ENCODE peak calls at places on chromosomes 11 and 22, in five cellular contexts. O is CD4-positive, alpha-beta T cell; J is right atrium auricular region; L is fibroblast of villous mesenchyme; G is PC-3. C is an unnamed sample.

GRCh38 chr11:27558401-27558800 is 51.8 kb upstream of the LIN7C start:
- DNase-seq in O (no peak), J (no peak), L (no peak), G (no peak), C (no peak)

GRCh38 chr11:102516179-102516578 is 14.4 kb downstream of the MMP7 start:
- DNase-seq in O (no peak), J (no peak), L (no peak), G (no peak), C (no peak)

GRCh38 chr11:825366-826231 is 2.1 kb upstream of the CRACR2B start:
- DNase-seq in O (no peak), J (no peak), L (no peak), G (peak), C (no peak)

GRCh38 chr22:19121631-19122142 is 525 bp downstream of the DGCR2 start:
- DNase-seq in O (no peak), J (peak), L (peak), G (peak), C (peak)

GRCh38 chr22:27732391-27732790 is 69.2 kb downstream of the MN1 start:
- DNase-seq in O (no peak), J (no peak), L (no peak), G (no peak), C (no peak)

GRCh38 chr11:75035911-75036536 is 47.3 kb downstream of the NEU3 start:
- DNase-seq in O (no peak), J (no peak), L (no peak), G (peak), C (no peak)

GRCh38 chr11:120172054-120172881 is 34.4 kb upstream of the TRIM29 start:
- DNase-seq in O (peak), J (peak), L (peak), G (peak), C (peak)

GRCh38 chr22:29988719-29989118 is 91.5 kb upstream of the HORMAD2 start:
- DNase-seq in O (no peak), J (no peak), L (peak), G (no peak), C (no peak)

GRCh38 chr22:25282346-25282670 is 62.9 kb downstream of the CRYBB2 start:
- DNase-seq in O (no peak), J (no peak), L (no peak), G (no peak), C (no peak)

GRCh38 chr11:2769779-2770555 is 70.2 kb upstream of the KCNQ1OT1 start:
- DNase-seq in O (no peak), J (peak), L (no peak), G (no peak), C (no peak)

GRCh38 chr11:50098186-50098725 is 65.6 kb downstream of the OR4C45 start:
- DNase-seq in O (no peak), J (peak), L (no peak), G (peak), C (no peak)

GRCh38 chr22:22616636-22617035 is 27.8 kb upstream of the GGTLC2 start:
- DNase-seq in O (no peak), J (no peak), L (no peak), G (no peak), C (no peak)

GRCh38 chr22:33914131-33914530 is 6.1 kb downstream of the LARGE1 start:
- DNase-seq in O (no peak), J (no peak), L (no peak), G (no peak), C (no peak)

GRCh38 chr11:18608373-18608772 is 8.8 kb downstream of the MISFA start:
- DNase-seq in O (no peak), J (no peak), L (no peak), G (no peak), C (no peak)

GRCh38 chr22:27213291-27213690 is 555.9 kb downstream of the MIAT start:
- DNase-seq in O (no peak), J (no peak), L (no peak), G (no peak), C (no peak)

GRCh38 chr11:123546515-123546914 is 107.9 kb downstream of the SCN3B start:
- DNase-seq in O (no peak), J (no peak), L (no peak), G (peak), C (no peak)

GRCh38 chr22:31291403-31291715 is 929 bp downstream of the PIK3IP1 start:
- DNase-seq in O (no peak), J (no peak), L (no peak), G (no peak), C (no peak)

GRCh38 chr11:92190535-92191206 is 33.9 kb upstream of the FAT3 start:
- DNase-seq in O (no peak), J (no peak), L (no peak), G (no peak), C (no peak)

GRCh38 chr11:132099692-132100091 is 729.3 kb downstream of the NTM start:
- DNase-seq in O (no peak), J (no peak), L (no peak), G (peak), C (no peak)

GRCh38 chr11:100738701-100739100 is 51.6 kb downstream of the ARHGAP42 start:
- DNase-seq in O (no peak), J (no peak), L (peak), G (no peak), C (no peak)

GRCh38 chr11:111770581-111771134 is 4.5 kb upstream of the PPP2R1B start:
- DNase-seq in O (no peak), J (no peak), L (no peak), G (peak), C (no peak)

GRCh38 chr11:47330002-47330911 is 22.2 kb downstream of the MYBPC3 start:
- DNase-seq in O (no peak), J (no peak), L (no peak), G (no peak), C (no peak)

GRCh38 chr11:75013051-75013450 is 24.3 kb downstream of the NEU3 start:
- DNase-seq in O (no peak), J (no peak), L (peak), G (peak), C (no peak)

GRCh38 chr11:93715797-93716396 is 25.4 kb downstream of the TAF1D start:
- DNase-seq in O (no peak), J (no peak), L (no peak), G (no peak), C (no peak)

GRCh38 chr11:108199446-108200321 is 22.8 kb downstream of the NPAT start:
- DNase-seq in O (peak), J (no peak), L (peak), G (peak), C (no peak)

GRCh38 chr11:2189938-2190669 is 18.5 kb upstream of the TH start:
- DNase-seq in O (no peak), J (no peak), L (no peak), G (no peak), C (no peak)

GRCh38 chr22:19535001-19535400 is 10.8 kb upstream of the CLDN5 start:
- DNase-seq in O (no peak), J (no peak), L (no peak), G (no peak), C (no peak)

GRCh38 chr11:7332451-7332850 is 80.7 kb downstream of the SYT9 start:
- DNase-seq in O (no peak), J (no peak), L (no peak), G (no peak), C (no peak)

GRCh38 chr11:36750349-36750748 is 152.3 kb upstream of the RAG2 start:
- DNase-seq in O (no peak), J (no peak), L (no peak), G (no peak), C (no peak)

GRCh38 chr11:61390161-61390560 is 2.2 kb upstream of the TMEM216 start:
- DNase-seq in O (no peak), J (no peak), L (peak), G (no peak), C (no peak)

GRCh38 chr11:61378713-61379313 is 13.6 kb upstream of the TMEM216 start:
- DNase-seq in O (no peak), J (peak), L (peak), G (peak), C (no peak)

GRCh38 chr11:61380914-61381313 is 11.5 kb upstream of the TMEM216 start:
- DNase-seq in O (no peak), J (no peak), L (no peak), G (no peak), C (no peak)

DNA sequence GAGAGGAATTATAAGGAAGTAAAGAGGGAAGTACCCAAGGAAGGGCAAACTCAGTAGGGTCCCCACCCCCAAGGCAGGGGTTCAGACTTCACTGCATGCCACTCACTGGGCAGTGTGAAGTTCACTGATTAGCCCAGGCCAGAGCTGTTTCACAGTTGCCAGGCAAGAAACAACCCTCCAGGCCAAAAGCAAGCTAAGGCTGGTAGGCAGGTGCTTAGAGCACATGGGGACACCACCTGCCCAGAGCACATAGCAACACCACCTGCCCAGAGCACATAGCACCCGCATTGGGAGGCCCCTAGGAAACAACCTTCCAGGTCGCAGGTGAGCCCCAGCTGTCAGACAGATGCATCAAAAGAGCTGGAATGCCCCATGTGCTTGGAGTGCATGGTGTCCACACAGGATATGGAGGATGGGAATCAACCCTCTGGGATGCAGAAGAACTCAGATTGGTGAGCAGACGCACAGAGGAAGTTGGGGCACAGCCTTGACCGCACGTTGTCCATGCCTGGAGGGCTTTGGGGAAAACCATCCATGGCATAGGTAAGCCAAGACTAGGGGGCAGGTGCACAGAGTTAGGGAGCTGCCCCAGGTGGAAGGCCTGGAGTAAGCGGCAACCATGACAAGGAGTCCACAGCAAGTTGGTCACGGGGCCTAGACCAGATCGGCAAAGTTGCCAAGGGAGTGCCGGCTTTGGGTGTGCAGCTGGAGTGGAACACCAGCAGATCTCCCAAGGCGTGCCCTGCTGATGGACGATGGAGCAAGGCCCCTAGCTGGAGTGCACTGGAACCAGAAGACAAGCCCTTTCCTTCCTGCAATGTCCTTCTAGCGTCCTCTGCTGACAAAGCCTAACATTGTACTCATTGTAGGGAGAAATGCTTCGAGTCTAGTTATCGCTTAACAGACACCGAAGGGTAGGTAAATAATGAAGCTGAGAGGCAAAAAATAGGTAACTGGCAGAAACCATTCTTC is 7.8 kb upstream of the TMEM216 start:
- DNase-seq in O (no peak), J (no peak), L (peak), G (peak), C (no peak)
- TF ChIP-seq CTCF in O (no peak), J (no peak), L (peak), G (peak), C (no peak)

GRCh38 chr11:22192642-22193347 is at the start of gene ANO5:
- DNase-seq in O (no peak), J (peak), L (no peak), G (no peak), C (peak)

GRCh38 chr11:22197139-22197893 is 4.4 kb downstream of the ANO5 start:
- DNase-seq in O (no peak), J (no peak), L (no peak), G (no peak), C (no peak)

GRCh38 chr11:22193348-22194051 is 615 bp downstream of the ANO5 start:
- DNase-seq in O (no peak), J (no peak), L (no peak), G (no peak), C (peak)

GRCh38 chr11:22192289-22192641 is 620 bp upstream of the ANO5 start:
- DNase-seq in O (no peak), J (no peak), L (no peak), G (no peak), C (peak)

GRCh38 chr11:22194907-22195306 is 2.0 kb downstream of the ANO5 start:
- DNase-seq in O (no peak), J (no peak), L (no peak), G (no peak), C (no peak)
- TF ChIP-seq CTCF in O (no peak), J (no peak), L (no peak), G (no peak), C (peak)

GRCh38 chr11:19803506-19803998 is 90.9 kb downstream of the NAV2 start:
- DNase-seq in O (no peak), J (no peak), L (no peak), G (peak), C (no peak)

GRCh38 chr11:19800162-19800561 is 87.5 kb downstream of the NAV2 start:
- DNase-seq in O (no peak), J (no peak), L (peak), G (no peak), C (no peak)

GRCh38 chr11:19802773-19803293 is 90.2 kb downstream of the NAV2 start:
- DNase-seq in O (no peak), J (no peak), L (no peak), G (no peak), C (no peak)

GRCh38 chr11:19805346-19805745 is 92.7 kb downstream of the NAV2 start:
- DNase-seq in O (no peak), J (no peak), L (no peak), G (no peak), C (no peak)

DNA sequence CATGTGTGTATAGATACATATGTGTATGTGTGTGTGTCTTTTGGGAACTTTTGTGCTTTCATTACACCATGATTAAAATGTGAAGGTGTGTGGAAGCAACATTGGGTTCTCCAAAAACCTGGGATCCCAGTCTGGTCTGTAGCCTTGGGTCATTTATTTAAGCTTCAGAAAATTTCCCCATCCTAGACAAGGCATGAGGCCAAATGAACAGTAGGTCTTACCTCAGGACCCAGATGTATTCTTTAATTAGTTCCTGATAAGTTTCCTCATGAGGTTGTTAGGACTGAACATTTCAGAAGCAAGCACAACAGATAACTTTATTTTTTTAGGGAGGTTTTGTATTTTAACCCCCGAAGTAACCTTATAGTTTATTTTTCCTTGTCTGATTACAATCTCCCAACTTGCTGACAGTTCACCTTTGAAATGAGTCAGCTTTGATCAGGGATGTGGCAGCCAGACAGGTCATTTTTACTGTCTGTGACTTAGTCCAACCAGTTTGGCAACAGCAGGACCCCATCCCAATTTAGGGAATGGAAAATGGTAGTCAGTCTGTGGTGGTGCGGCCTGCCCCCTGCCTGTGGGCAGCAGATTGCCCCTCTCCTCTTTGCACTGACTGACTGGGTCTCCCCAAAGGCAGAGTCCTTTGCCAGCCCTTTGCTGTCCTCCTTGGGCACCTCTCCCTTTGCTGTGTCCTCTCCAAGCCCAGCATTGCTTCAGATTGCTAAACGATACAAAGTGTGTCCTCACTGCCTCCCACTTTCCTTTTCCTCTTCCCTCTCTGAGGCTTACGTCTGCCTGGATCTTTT is 88.3 kb downstream of the NAV2 start:
- DNase-seq in O (no peak), J (no peak), L (peak), G (peak), C (no peak)
- TF ChIP-seq CTCF in O (no peak), J (no peak), L (no peak), G (peak), C (peak)

GRCh38 chr11:126310229-126310991 is 6.5 kb downstream of the DCPS start:
- DNase-seq in O (peak), J (peak), L (peak), G (peak), C (peak)

GRCh38 chr11:126308271-126308671 is 4.4 kb downstream of the DCPS start:
- DNase-seq in O (no peak), J (no peak), L (no peak), G (peak), C (no peak)

GRCh38 chr11:126305699-126306098 is 1.8 kb downstream of the DCPS start:
- DNase-seq in O (no peak), J (no peak), L (no peak), G (no peak), C (no peak)

GRCh38 chr11:126304457-126305072 is 705 bp downstream of the DCPS start:
- DNase-seq in O (no peak), J (no peak), L (no peak), G (no peak), C (no peak)

GRCh38 chr11:126307706-126308105 is 3.8 kb downstream of the DCPS start:
- DNase-seq in O (no peak), J (no peak), L (peak), G (peak), C (no peak)
- TF ChIP-seq CTCF in O (no peak), J (no peak), L (peak), G (peak), C (peak)

GRCh38 chr22:44668886-44669724 is 32.9 kb upstream of the PRR5 start:
- DNase-seq in O (no peak), J (no peak), L (no peak), G (no peak), C (no peak)

GRCh38 chr22:44667829-44668189 is 34.2 kb upstream of the PRR5 start:
- DNase-seq in O (peak), J (no peak), L (no peak), G (no peak), C (no peak)

GRCh38 chr22:44670220-44670983 is 31.6 kb upstream of the PRR5 start:
- DNase-seq in O (no peak), J (no peak), L (no peak), G (no peak), C (no peak)

GRCh38 chr22:44668190-44668885 is 33.7 kb upstream of the PRR5 start:
- DNase-seq in O (peak), J (no peak), L (no peak), G (no peak), C (peak)

DNA sequence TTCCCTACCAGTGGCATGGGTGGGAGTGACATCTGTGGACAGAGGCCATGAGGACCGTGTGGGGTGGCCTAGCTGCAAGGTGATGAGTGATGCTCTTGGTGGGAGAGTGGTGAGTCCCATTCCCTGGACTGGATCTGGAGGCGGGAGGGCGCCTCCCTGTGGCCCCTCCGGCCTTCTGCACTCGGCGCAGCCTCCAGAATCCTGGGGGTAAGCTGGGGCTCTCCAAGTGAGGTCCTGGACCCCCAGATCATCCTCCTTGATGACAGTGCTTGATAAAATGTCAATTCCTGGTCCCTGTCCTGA is 32.3 kb upstream of the PRR5 start:
- DNase-seq in O (no peak), J (no peak), L (no peak), G (no peak), C (no peak)
- TF ChIP-seq CTCF in O (no peak), J (no peak), L (peak), G (peak), C (peak)

GRCh38 chr11:62721994-62722393 is 5.3 kb downstream of the HNRNPUL2 start:
- DNase-seq in O (no peak), J (no peak), L (peak), G (peak), C (no peak)
- TF ChIP-seq CTCF in O (no peak), J (no peak), L (no peak), G (peak), C (peak)

DNA sequence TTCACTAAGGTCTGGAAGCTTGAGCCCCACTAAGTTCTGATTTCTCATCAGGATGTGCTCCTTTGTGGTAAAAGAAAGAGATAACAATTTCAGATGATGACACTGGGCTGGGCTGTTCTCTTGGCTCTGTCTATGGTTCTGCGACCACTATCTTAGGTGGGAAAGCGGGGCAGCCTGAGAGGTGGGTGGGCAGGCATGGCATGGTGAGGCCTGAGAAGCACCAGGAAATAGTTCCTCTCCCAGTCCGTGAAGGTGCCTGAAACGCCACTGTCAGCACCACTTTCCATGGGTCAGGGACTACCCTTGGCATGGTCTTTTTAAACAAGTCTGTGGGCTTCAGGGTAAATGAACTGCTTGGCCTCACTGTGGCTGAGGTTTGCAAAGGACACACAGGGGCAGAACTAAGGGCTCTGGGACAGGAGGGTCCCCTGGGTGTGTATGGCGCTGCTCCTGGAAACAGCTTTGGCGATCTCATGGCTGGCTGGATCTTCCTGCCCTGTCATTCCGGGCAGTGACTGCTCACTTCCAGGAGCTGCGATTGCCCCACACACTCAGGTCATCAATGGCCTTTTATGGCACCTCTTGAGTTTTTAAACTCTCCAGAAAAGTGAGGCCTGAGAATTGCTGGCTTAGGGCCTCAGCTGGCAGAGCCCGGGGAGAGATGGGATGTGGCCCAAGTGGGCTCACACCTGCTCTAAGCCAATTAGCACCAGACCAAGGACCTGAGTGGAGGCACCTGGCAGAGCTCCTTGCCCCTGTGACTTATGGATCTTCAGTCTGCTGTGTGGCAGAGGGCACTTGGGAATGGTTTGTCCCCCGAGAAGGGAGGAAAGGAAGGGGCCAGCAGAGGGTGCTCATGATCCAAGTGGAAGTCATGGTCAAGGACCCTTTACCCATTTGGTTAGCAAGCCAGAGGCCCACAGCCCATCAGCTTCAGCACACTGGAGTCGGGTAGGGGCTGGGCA is 55.6 kb upstream of the LYVE1 start:
- DNase-seq in O (no peak), J (no peak), L (peak), G (peak), C (no peak)
- TF ChIP-seq CTCF in O (no peak), J (peak), L (peak), G (peak), C (peak)

GRCh38 chr22:44988671-44989070 is 21.1 kb downstream of the PHF21B start:
- DNase-seq in O (no peak), J (no peak), L (peak), G (no peak), C (no peak)
- TF ChIP-seq CTCF in O (no peak), J (no peak), L (peak), G (peak), C (no peak)

C was measured in progenitor cell of endocrine pancreas.